ENCODE peak calls at places on chromosomes 6 and 20, in five cellular contexts. R, J, D, V and G are unnamed samples.

GRCh38 chr6:42100029-42100901 is 42.2 kb downstream of the C6orf132 start:
- DNase-seq in R (no peak), J (no peak), D (peak), V (peak), G (no peak)

GRCh38 chr6:154672086-154672485 is 61.1 kb upstream of the SCAF8 start:
- DNase-seq in R (no peak), J (no peak), D (no peak), V (no peak), G (no peak)

GRCh38 chr6:146240307-146240706 is 211.4 kb downstream of the GRM1 start:
- DNase-seq in R (no peak), J (no peak), D (no peak), V (no peak), G (no peak)

GRCh38 chr20:48831702-48832422 is 4.1 kb upstream of the PREX1 start:
- DNase-seq in R (no peak), J (no peak), D (peak), V (peak), G (peak)

GRCh38 chr20:13325033-13325432 is 104.0 kb downstream of the ISM1 start:
- DNase-seq in R (no peak), J (no peak), D (peak), V (no peak), G (no peak)

GRCh38 chr6:74091133-74091793 is 395.3 kb downstream of the CD109 start:
- DNase-seq in R (no peak), J (peak), D (peak), V (peak), G (no peak)

GRCh38 chr6:101534821-101535220 is 141.3 kb downstream of the GRIK2 start:
- DNase-seq in R (no peak), J (no peak), D (no peak), V (no peak), G (no peak)

GRCh38 chr6:16409531-16410441 is 171.4 kb downstream of the GMPR start:
- DNase-seq in R (peak), J (peak), D (peak), V (peak), G (peak)

GRCh38 chr20:674936-675452 is 608 bp downstream of the SCRT2 start:
- DNase-seq in R (no peak), J (no peak), D (no peak), V (no peak), G (peak)

GRCh38 chr6:140535511-140535910 is 1161.1 kb upstream of the CITED2 start:
- DNase-seq in R (no peak), J (no peak), D (no peak), V (no peak), G (no peak)

GRCh38 chr6:129677634-129678325 is 32.2 kb downstream of the ARHGAP18 start:
- DNase-seq in R (no peak), J (no peak), D (no peak), V (no peak), G (no peak)

GRCh38 chr6:44342052-44342451 is 398 bp upstream of the SPATS1 start:
- DNase-seq in R (no peak), J (peak), D (peak), V (no peak), G (no peak)

GRCh38 chr6:33432546-33432945 is 12.7 kb downstream of the SYNGAP1 start:
- DNase-seq in R (no peak), J (no peak), D (no peak), V (no peak), G (no peak)